ENCODE peak calls at places on chromosome 12, in four cellular contexts. Q is substantia nigra, H is left ventricle myocardium inferior, N is NCI-H1417. B is an unnamed sample.
A peak's percentile ranks its signal among the peaks of the same experiment; 100 is the strongest.

GRCh38 chr12:126915309-126915708 is 1351.7 kb upstream of the TMEM132C start:
- DNase-seq in Q (no peak), H (no peak), N (no peak), B (no peak)

GRCh38 chr12:40034712-40035111 is 71.2 kb downstream of the SLC2A13 start:
- DNase-seq in Q (no peak), H (no peak), N (peak; percentile 30), B (no peak)

GRCh38 chr12:46452061-46452615 is 79.6 kb upstream of the SLC38A2 start:
- DNase-seq in Q (no peak), H (no peak), N (no peak), B (no peak)

GRCh38 chr12:127162902-127163301 is 1104.1 kb upstream of the TMEM132C start:
- DNase-seq in Q (no peak), H (no peak), N (no peak), B (no peak)

GRCh38 chr12:86212970-86213369 is 43.2 kb downstream of the MGAT4C start:
- DNase-seq in Q (no peak), H (no peak), N (no peak), B (no peak)

GRCh38 chr12:114687802-114688201 is 3.8 kb upstream of the TBX3 start:
- DNase-seq in Q (no peak), H (no peak), N (no peak), B (no peak)

GRCh38 chr12:47868552-47869031 is 36.2 kb downstream of the VDR start:
- DNase-seq in Q (no peak), H (no peak), N (no peak), B (no peak)

GRCh38 chr12:57845478-57846284 is 848 bp downstream of the CTDSP2 start:
- DNase-seq in Q (peak; percentile 88), H (peak; percentile 79), N (peak; percentile 81), B (peak; percentile 47)

GRCh38 chr12:110540048-110540447 is 37.9 kb downstream of the RAD9B start:
- DNase-seq in Q (no peak), H (no peak), N (no peak), B (no peak)

GRCh38 chr12:46369095-46369473 is 3.5 kb downstream of the SLC38A2 start:
- DNase-seq in Q (no peak), H (no peak), N (no peak), B (no peak)

GRCh38 chr12:73180734-73181133 is 908.6 kb downstream of the TRHDE start:
- DNase-seq in Q (no peak), H (no peak), N (no peak), B (no peak)

GRCh38 chr12:89862511-89863331 is 154.1 kb upstream of the ATP2B1 start:
- DNase-seq in Q (no peak), H (no peak), N (no peak), B (no peak)

GRCh38 chr12:55922126-55922525 is 5.6 kb downstream of the PYM1 start:
- DNase-seq in Q (no peak), H (no peak), N (no peak), B (no peak)

GRCh38 chr12:110585231-110585799 is 2.2 kb upstream of the PPTC7 start:
- DNase-seq in Q (no peak), H (no peak), N (no peak), B (no peak)

GRCh38 chr12:4355843-4356327 is 23.6 kb downstream of the FGF23 start:
- DNase-seq in Q (no peak), H (no peak), N (peak; percentile 58), B (peak; percentile 12)

GRCh38 chr12:105319691-105320209 is 10.7 kb upstream of the C12orf75 start:
- DNase-seq in Q (no peak), H (no peak), N (no peak), B (no peak)

GRCh38 chr12:95116773-95117172 is 43.4 kb upstream of the NR2C1 start:
- DNase-seq in Q (no peak), H (no peak), N (no peak), B (no peak)

GRCh38 chr12:14260011-14260993 is 105.2 kb upstream of the ATF7IP start:
- DNase-seq in Q (peak; percentile 80), H (peak; percentile 91), N (peak; percentile 23), B (no peak)

GRCh38 chr12:46617167-46617566 is 208.6 kb downstream of the SLC38A4 start:
- DNase-seq in Q (no peak), H (no peak), N (no peak), B (no peak)

GRCh38 chr12:91636721-91637120 is 454.1 kb upstream of the DCN start:
- DNase-seq in Q (no peak), H (no peak), N (no peak), B (no peak)

GRCh38 chr12:132690112-132690511 is 2.7 kb downstream of the PXMP2 start:
- DNase-seq in Q (no peak), H (no peak), N (no peak), B (no peak)

GRCh38 chr12:6635375-6635855 is 344 bp downstream of the LPAR5 start:
- DNase-seq in Q (no peak), H (no peak), N (no peak), B (no peak)

GRCh38 chr12:68080577-68080976 is 79.0 kb downstream of the IFNG start:
- DNase-seq in Q (no peak), H (no peak), N (no peak), B (no peak)

GRCh38 chr12:15205341-15206010 is 15.7 kb downstream of the RERG start:
- DNase-seq in Q (no peak), H (no peak), N (no peak), B (no peak)

GRCh38 chr12:96578526-96579125 is 89.2 kb downstream of the CFAP54 start:
- DNase-seq in Q (no peak), H (no peak), N (peak; percentile 90), B (no peak)

GRCh38 chr12:12297201-12297830 is 30.5 kb upstream of the LRP6 start:
- DNase-seq in Q (no peak), H (no peak), N (no peak), B (no peak)

GRCh38 chr12:51530208-51530607 is 60.8 kb upstream of the SCN8A start:
- DNase-seq in Q (no peak), H (no peak), N (no peak), B (no peak)

GRCh38 chr12:80325167-80325959 is 118.7 kb upstream of the PTPRQ start:
- DNase-seq in Q (no peak), H (no peak), N (no peak), B (no peak)

GRCh38 chr12:116454950-116455447 is 104.2 kb upstream of the MAP1LC3B2 start:
- DNase-seq in Q (no peak), H (no peak), N (no peak), B (no peak)